ENCODE peak calls at places on chromosomes 2 and 18, in eight cellular contexts. E is kidney; S is CD8-positive, alpha-beta T cell; J is GM12865; K is GM13977; B is IMR-90; Y is fibroblast of lung; U is pancreas. P is an unnamed sample.

GRCh38 chr18:21851327-21851961 is 110.9 kb downstream of the MIB1 start:
- DNase-seq in K (peak), Y (no peak), U (no peak), S (no peak), J (peak), E (no peak), B (peak), P (no peak)

GRCh38 chr2:67917332-67918054 is 145.3 kb downstream of the C1D start:
- DNase-seq in Y (peak), U (no peak), E (no peak), K (no peak), S (no peak), J (no peak), B (peak), P (no peak)

GRCh38 chr2:28286678-28287077 is 106.0 kb upstream of the FOSL2 start:
- DNase-seq in B (peak), K (no peak), J (no peak), U (no peak), Y (peak), E (no peak), S (no peak), P (no peak)

GRCh38 chr2:45331034-45331786 is 279.9 kb downstream of the SRBD1 start:
- DNase-seq in K (no peak), B (no peak), U (peak), E (no peak), S (no peak), J (no peak), Y (no peak), P (no peak)

GRCh38 chr2:75607988-75608683 is 38.4 kb upstream of the MRPL19 start:
- DNase-seq in B (no peak), E (no peak), S (no peak), K (no peak), Y (peak), U (no peak), J (no peak), P (no peak)

GRCh38 chr2:149313512-149313972 is 16.8 kb upstream of the LYPD6 start:
- DNase-seq in K (peak), E (no peak), S (no peak), U (peak), Y (peak), B (peak), J (peak), P (no peak)

GRCh38 chr18:77093067-77093430 is 39.5 kb downstream of the MBP start:
- DNase-seq in Y (no peak), E (peak), U (no peak), J (no peak), K (no peak), S (no peak), B (no peak), P (no peak)

GRCh38 chr2:1837458-1837857 is 93.1 kb upstream of the PXDN start:
- DNase-seq in U (no peak), Y (no peak), J (no peak), B (no peak), S (no peak), E (no peak), K (no peak), P (no peak)

DNA sequence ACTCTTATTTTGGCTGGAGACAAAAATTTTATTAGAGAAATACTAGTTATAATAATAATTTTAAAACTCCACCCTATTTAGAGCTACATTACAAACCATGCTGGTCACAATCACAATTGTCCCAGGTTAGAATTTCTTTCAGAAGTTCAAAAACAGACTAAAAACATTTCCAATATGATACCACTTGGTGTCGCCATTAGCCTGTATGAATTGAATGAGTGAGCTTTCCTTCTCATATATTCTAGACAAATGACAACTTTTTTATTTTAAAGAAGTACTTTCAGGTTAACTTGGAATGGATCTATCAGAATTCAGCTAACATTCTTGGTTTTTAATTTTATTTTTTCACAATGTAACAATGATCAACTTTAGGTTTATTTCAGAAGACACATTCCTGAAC is 48.0 kb downstream of the SERPINB8 start:
- DNase-seq in Y (no peak), E (no peak), B (peak), U (no peak), K (peak), J (peak), S (no peak), P (no peak)
- TF ChIP-seq CTCF in Y (peak), E (peak), B (peak), U (no peak), K (peak), J (peak), S (no peak), P (peak)

DNA sequence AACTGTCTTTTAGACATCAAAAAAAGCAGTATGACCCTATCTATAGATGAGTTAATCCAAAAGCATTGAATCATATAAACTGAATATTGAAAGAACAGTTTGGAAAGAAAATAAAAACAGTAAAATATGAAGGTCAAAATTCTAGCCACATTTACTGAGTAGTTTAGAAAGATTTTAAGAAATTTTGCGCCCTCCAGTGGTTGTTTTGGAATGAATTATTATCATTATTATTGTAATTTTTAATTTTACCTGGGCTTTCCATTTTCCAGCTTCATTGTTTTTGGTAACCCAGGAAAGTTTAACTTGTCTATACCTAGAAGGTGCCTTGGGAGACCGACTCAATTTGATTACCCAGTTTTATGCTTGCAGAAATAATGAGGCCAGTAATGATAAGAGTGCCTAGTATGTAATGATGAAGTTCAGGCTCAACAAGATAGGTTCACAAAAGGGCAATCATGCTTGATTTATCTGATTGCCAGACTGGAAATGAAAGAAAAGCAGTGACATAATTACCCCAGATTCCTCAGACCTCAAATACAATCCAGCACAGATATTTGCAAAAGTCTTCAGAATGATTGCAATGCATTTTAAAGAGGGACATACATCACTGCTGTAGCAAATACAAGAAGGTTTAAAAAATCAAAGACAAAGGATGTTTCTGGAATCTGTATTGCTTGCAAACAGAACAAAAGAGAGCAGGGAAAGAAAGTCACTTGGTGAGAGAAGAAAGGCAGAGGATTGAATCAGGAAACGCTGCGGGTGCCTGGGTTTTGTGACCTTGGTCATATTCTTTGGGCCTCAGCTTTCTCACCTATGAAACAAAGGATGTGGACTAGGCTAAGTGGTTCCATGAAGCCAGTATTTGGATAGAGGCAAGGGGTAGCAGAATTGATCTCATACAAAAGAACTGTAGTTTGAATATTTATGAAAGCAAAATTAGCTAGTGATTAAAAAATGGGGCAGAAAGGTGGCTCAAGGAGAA is 153.8 kb downstream of the MAP2 start:
- DNase-seq in J (peak), B (peak), S (no peak), E (no peak), Y (peak), K (peak), U (no peak), P (no peak)
- TF ChIP-seq CTCF in J (peak), B (peak), S (no peak), E (no peak), Y (peak), K (peak), U (peak), P (peak)

DNA sequence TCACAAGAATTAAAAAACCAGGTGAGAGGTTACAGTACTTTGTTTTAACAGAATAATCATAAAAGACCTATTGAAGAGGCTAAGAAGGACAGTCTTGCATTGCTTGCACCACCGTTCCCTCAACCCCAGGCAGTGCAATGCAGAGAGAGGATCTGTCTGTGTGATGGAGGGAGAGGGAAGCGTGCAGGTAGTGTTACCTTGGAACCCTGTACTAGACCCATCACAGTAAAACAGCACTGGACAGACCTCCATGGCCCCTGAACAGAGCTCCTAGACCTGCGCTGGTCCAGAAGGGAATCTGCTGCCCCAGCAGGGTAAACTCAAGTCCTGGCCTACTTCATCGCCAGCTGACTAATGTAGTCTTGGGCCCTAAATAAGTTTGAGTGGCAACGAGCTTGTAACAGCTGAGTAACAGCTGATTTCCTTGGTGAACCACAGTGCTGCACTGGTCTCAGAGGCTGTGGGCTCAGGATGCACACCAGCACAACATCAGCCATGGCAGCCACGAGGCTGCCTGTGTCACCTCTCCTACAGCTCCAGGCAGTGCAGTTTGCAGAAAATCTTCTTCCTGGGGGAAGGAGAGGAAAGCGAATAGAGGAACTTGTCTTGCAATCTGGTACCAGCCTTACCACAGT is 417.1 kb downstream of the CDH7 start:
- DNase-seq in E (no peak), J (no peak), K (no peak), U (no peak), Y (no peak), S (no peak), B (no peak), P (no peak)
- TF ChIP-seq CTCF in E (no peak), J (no peak), K (no peak), U (no peak), Y (no peak), S (no peak), B (no peak), P (no peak)

GRCh38 chr2:239383036-239383795 is 17.6 kb downstream of the HDAC4 start:
- DNase-seq in K (no peak), U (no peak), J (no peak), S (no peak), E (peak), B (no peak), Y (no peak), P (no peak)

GRCh38 chr2:239379641-239380170 is 21.1 kb downstream of the HDAC4 start:
- DNase-seq in E (peak), K (no peak), J (no peak), Y (no peak), S (no peak), U (no peak), B (no peak), P (no peak)

GRCh38 chr2:239382384-239382880 is 18.4 kb downstream of the HDAC4 start:
- DNase-seq in S (no peak), J (no peak), Y (no peak), U (no peak), B (no peak), E (peak), K (no peak), P (no peak)

GRCh38 chr2:239380831-239381708 is 19.8 kb downstream of the HDAC4 start:
- DNase-seq in E (no peak), U (no peak), K (peak), B (no peak), J (peak), Y (no peak), S (peak), P (no peak)

GRCh38 chr2:239381709-239382134 is 19.1 kb downstream of the HDAC4 start:
- DNase-seq in K (peak), S (no peak), E (no peak), Y (no peak), U (no peak), B (no peak), J (peak), P (no peak)
- TF ChIP-seq CTCF in K (no peak), S (no peak), E (no peak), Y (no peak), U (no peak), B (no peak), J (no peak), P (no peak)

DNA sequence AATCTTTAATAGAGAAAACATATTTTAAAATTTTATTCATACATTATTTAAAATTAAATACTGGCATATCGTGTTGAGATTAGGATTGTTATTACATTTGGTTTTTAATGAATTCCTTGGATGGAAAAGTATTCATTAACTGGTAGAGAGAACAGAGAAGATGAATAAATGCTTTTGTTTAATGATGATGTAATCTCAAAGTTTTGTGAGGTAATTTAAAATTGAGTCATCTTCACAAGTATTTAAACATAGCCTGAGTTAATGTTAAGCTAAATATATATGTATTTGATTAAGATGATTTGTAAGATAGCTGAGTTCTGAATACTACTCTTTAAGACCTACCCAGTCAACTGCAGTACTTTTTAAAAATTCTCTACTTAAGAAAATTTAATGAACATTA is 713.4 kb upstream of the VRK2 start:
- DNase-seq in E (no peak), K (no peak), U (no peak), Y (no peak), S (no peak), B (no peak), J (no peak), P (no peak)
- TF ChIP-seq CTCF in E (no peak), K (no peak), U (no peak), Y (no peak), S (no peak), B (no peak), J (no peak), P (no peak)

GRCh38 chr2:147910990-147911473 is 66.2 kb downstream of the ACVR2A start:
- DNase-seq in B (peak), K (peak), Y (peak), E (no peak), J (peak), U (peak), S (peak), P (no peak)
- TF ChIP-seq CTCF in B (peak), K (peak), Y (peak), E (peak), J (peak), U (peak), S (peak), P (peak)